ENCODE peak calls at places on chromosomes 5 and 9, in nine cellular contexts. Q is stromal cell of bone marrow; D is stimulated activated naive CD8-positive, alpha-beta T cell treated with anti-CD3 and anti-CD28 coated beads, Interleukin-15, Interleukin-2, amounts not matched to agents 100 U/mL and 50 U/mL, for 24 hours; V is T follicular helper cell; M is RCC 7860; L is bronchial epithelial cell; X is T-helper 1 cell; R is neural progenitor cell; G is LHCN-M2. O is an unnamed sample.

GRCh38 chr9:128917151-128917849 is 3.5 kb upstream of the PHYHD1 start:
- DNase-seq in X (no peak), R (no peak), D (no peak), M (no peak), V (no peak), Q (peak; percentile 77), L (peak; percentile 60), G (peak; percentile 71), O (no peak)

GRCh38 chr5:161566081-161566480 is 19.6 kb upstream of the GABRB2 start:
- DNase-seq in L (no peak), M (no peak), Q (no peak), R (no peak), V (no peak), G (no peak), X (no peak), D (no peak), O (no peak)

GRCh38 chr9:99373912-99374311 is 151.8 kb downstream of the SEC61B start:
- DNase-seq in V (no peak), R (peak; percentile 41), M (no peak), X (no peak), D (no peak), G (no peak), L (no peak), Q (no peak), O (no peak)

GRCh38 chr5:117065800-117066199 is 491.2 kb upstream of the SEMA6A start:
- DNase-seq in R (no peak), Q (no peak), X (no peak), V (no peak), L (no peak), D (no peak), G (no peak), M (no peak), O (no peak)

GRCh38 chr5:76074487-76074886 is 8.7 kb upstream of the SV2C start:
- DNase-seq in D (peak; percentile 3), R (peak; percentile 70), Q (no peak), M (no peak), X (no peak), V (no peak), L (no peak), G (no peak), O (no peak)

GRCh38 chr5:65213921-65214525 is 267.7 kb downstream of the ADAMTS6 start:
- DNase-seq in L (peak; percentile 49), V (no peak), G (peak; percentile 57), R (peak; percentile 48), X (no peak), Q (no peak), M (no peak), D (no peak), O (peak; percentile 53)

GRCh38 chr5:31237159-31237558 is 43.7 kb downstream of the CDH6 start:
- DNase-seq in R (no peak), Q (no peak), M (no peak), V (no peak), X (no peak), D (no peak), G (peak; percentile 18), L (peak; percentile 17), O (peak; percentile 45)

GRCh38 chr9:82130331-82131042 is 141.9 kb downstream of the SPATA31D1 start:
- DNase-seq in G (no peak), M (no peak), V (no peak), R (no peak), X (no peak), D (no peak), L (no peak), Q (no peak), O (no peak)

GRCh38 chr9:129336601-129337286 is 158.7 kb upstream of the IER5L start:
- DNase-seq in X (peak; percentile 10), R (peak; percentile 78), Q (no peak), V (no peak), G (no peak), L (no peak), D (peak; percentile 49), M (no peak), O (no peak)

GRCh38 chr9:130692365-130692764 is 1.2 kb upstream of the EXOSC2 start:
- DNase-seq in M (no peak), Q (no peak), D (peak; percentile 45), G (no peak), X (no peak), R (peak; percentile 95), V (no peak), L (no peak), O (no peak)

GRCh38 chr5:149366169-149366750 is 8.4 kb downstream of the PCYOX1L start:
- DNase-seq in M (no peak), R (no peak), X (no peak), Q (no peak), L (no peak), G (no peak), D (no peak), V (no peak), O (no peak)

GRCh38 chr5:174553556-174553955 is 170.8 kb upstream of the MSX2 start:
- DNase-seq in M (no peak), D (no peak), Q (peak; percentile 82), L (no peak), X (no peak), G (no peak), R (no peak), V (no peak), O (no peak)

O was measured in SJCRH30.